ENCODE peak calls at places on chromosome 13, in eight cellular contexts. One of them, this sample, is unnamed.
A peak's percentile ranks its signal among the peaks of the same experiment; 100 is the strongest.

GRCh38 chr13:63609574-63609973 is 2193.9 kb upstream of the PCDH20 start:
- DNase-seq in pancreas: no peak
- DNase-seq in A549: no peak
- DNase-seq in WERI-Rb-1: no peak
- DNase-seq in cardiac muscle cell: no peak
- DNase-seq in endodermal cell: no peak
- DNase-seq in body of pancreas: no peak
- DNase-seq in right atrium auricular region: no peak
- DNase-seq in this sample: no peak

GRCh38 chr13:103145476-103145875 is 79.3 kb upstream of the SLC10A2 start:
- DNase-seq in right atrium auricular region: no peak
- DNase-seq in A549: no peak
- DNase-seq in pancreas: no peak
- DNase-seq in WERI-Rb-1: no peak
- DNase-seq in endodermal cell: no peak
- DNase-seq in body of pancreas: no peak
- DNase-seq in cardiac muscle cell: no peak
- DNase-seq in this sample: no peak

GRCh38 chr13:36536546-36536945 is 104.3 kb downstream of the CCNA1 start:
- DNase-seq in WERI-Rb-1: no peak
- DNase-seq in right atrium auricular region: no peak
- DNase-seq in cardiac muscle cell: no peak
- DNase-seq in endodermal cell: no peak
- DNase-seq in body of pancreas: no peak
- DNase-seq in A549: no peak
- DNase-seq in pancreas: no peak
- DNase-seq in this sample: no peak

GRCh38 chr13:41682766-41683165 is 225.4 kb downstream of the RGCC start:
- DNase-seq in endodermal cell: no peak
- DNase-seq in WERI-Rb-1: no peak
- DNase-seq in right atrium auricular region: no peak
- DNase-seq in cardiac muscle cell: no peak
- DNase-seq in pancreas: no peak
- DNase-seq in body of pancreas: no peak
- DNase-seq in A549: no peak
- DNase-seq in this sample: no peak

GRCh38 chr13:75021151-75021550 is 460.8 kb downstream of the TBC1D4 start:
- DNase-seq in pancreas: no peak
- DNase-seq in A549: no peak
- DNase-seq in endodermal cell: no peak
- DNase-seq in body of pancreas: no peak
- DNase-seq in WERI-Rb-1: no peak
- DNase-seq in cardiac muscle cell: no peak
- DNase-seq in right atrium auricular region: no peak
- DNase-seq in this sample: no peak

GRCh38 chr13:93079294-93079693 is 147.3 kb upstream of the GPC6 start:
- DNase-seq in right atrium auricular region: no peak
- DNase-seq in pancreas: no peak
- DNase-seq in WERI-Rb-1: no peak
- DNase-seq in cardiac muscle cell: no peak
- DNase-seq in endodermal cell: no peak
- DNase-seq in A549: no peak
- DNase-seq in body of pancreas: no peak
- DNase-seq in this sample: no peak

GRCh38 chr13:77184455-77184854 is 142.4 kb downstream of the MYCBP2 start:
- DNase-seq in right atrium auricular region: no peak
- DNase-seq in WERI-Rb-1: no peak
- DNase-seq in endodermal cell: no peak
- DNase-seq in cardiac muscle cell: no peak
- DNase-seq in pancreas: no peak
- DNase-seq in body of pancreas: no peak
- DNase-seq in A549: no peak
- DNase-seq in this sample: no peak

GRCh38 chr13:112850273-112850672 is 118.7 kb upstream of the MCF2L start:
- DNase-seq in cardiac muscle cell: no peak
- DNase-seq in endodermal cell: peak; percentile 36
- DNase-seq in pancreas: no peak
- DNase-seq in A549: no peak
- DNase-seq in right atrium auricular region: no peak
- DNase-seq in WERI-Rb-1: no peak
- DNase-seq in body of pancreas: no peak
- DNase-seq in this sample: peak; percentile 60

GRCh38 chr13:78601886-78602560 is 1.3 kb downstream of the POU4F1 start:
- DNase-seq in endodermal cell: no peak
- DNase-seq in A549: no peak
- DNase-seq in right atrium auricular region: no peak
- DNase-seq in body of pancreas: no peak
- DNase-seq in WERI-Rb-1: peak; percentile 19
- DNase-seq in cardiac muscle cell: no peak
- DNase-seq in pancreas: no peak
- DNase-seq in this sample: no peak

GRCh38 chr13:39347926-39348901 is 254.8 kb downstream of the LHFPL6 start:
- DNase-seq in pancreas: no peak
- DNase-seq in A549: no peak
- DNase-seq in cardiac muscle cell: peak; percentile 55
- DNase-seq in right atrium auricular region: no peak
- DNase-seq in body of pancreas: no peak
- DNase-seq in WERI-Rb-1: no peak
- DNase-seq in endodermal cell: peak; percentile 85
- DNase-seq in this sample: no peak

GRCh38 chr13:24279706-24280105 is 29.7 kb upstream of the C1QTNF9 start:
- DNase-seq in WERI-Rb-1: no peak
- DNase-seq in body of pancreas: no peak
- DNase-seq in right atrium auricular region: no peak
- DNase-seq in A549: no peak
- DNase-seq in cardiac muscle cell: no peak
- DNase-seq in pancreas: no peak
- DNase-seq in endodermal cell: peak; percentile 29
- DNase-seq in this sample: peak; percentile 37
- H3K27ac ChIP-seq in WERI-Rb-1: no peak overlapping the region
- H3K27ac ChIP-seq in body of pancreas: no peak overlapping the region
- H3K27ac ChIP-seq in right atrium auricular region: no peak overlapping the region
- H3K27ac ChIP-seq in A549: no peak overlapping the region
- H3K27ac ChIP-seq in cardiac muscle cell: no peak overlapping the region
- H3K27ac ChIP-seq in pancreas: no peak overlapping the region
- H3K27ac ChIP-seq in endodermal cell: no peak overlapping the region
- H3K27ac ChIP-seq in this sample: no peak overlapping the region

DNA sequence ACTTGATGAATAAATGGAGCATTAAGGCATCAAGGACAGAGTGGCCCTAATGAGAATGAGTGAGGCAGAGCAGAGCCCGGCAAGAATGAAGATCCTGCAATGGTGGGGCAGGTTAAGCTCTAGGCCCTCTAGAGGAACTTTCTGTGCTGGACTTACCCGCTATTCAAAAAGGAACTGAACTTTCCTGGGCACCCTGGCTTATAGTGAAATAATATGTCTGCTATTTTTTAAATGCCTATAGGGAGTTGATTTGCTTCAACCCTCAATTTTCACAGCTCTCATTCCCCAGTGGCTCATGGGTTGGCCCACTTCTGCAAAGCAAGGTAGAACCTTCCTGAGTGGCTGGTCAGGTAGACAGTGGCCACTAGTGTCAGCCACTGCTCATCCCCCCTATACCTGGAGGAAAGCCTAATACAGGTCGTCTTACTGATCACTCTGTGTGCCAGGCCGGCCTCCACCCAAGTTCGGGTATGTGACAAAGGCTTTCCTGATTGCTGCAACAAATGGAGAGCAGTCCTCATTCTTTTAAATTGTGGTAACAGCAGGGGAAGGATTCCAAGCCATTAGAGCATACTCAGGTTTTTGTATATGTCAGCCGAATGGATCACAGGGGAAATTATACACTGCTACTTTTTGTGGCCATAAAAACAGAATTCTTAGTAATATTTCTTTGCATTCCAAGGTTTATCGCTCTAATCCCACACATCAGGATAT is 103.0 kb downstream of the KL start:
- DNase-seq in right atrium auricular region: no peak
- DNase-seq in WERI-Rb-1: no peak
- DNase-seq in body of pancreas: no peak
- DNase-seq in A549: no peak
- DNase-seq in pancreas: no peak
- DNase-seq in endodermal cell: peak; percentile 62
- DNase-seq in cardiac muscle cell: no peak
- DNase-seq in this sample: no peak
- H3K27ac ChIP-seq in right atrium auricular region: no peak overlapping the region
- H3K27ac ChIP-seq in WERI-Rb-1: no peak overlapping the region
- H3K27ac ChIP-seq in body of pancreas: no peak overlapping the region
- H3K27ac ChIP-seq in A549: peak overlapping the region; percentile 81
- H3K27ac ChIP-seq in pancreas: no peak overlapping the region
- H3K27ac ChIP-seq in endodermal cell: no peak overlapping the region
- H3K27ac ChIP-seq in cardiac muscle cell: no peak overlapping the region
- H3K27ac ChIP-seq in this sample: no peak overlapping the region

DNA sequence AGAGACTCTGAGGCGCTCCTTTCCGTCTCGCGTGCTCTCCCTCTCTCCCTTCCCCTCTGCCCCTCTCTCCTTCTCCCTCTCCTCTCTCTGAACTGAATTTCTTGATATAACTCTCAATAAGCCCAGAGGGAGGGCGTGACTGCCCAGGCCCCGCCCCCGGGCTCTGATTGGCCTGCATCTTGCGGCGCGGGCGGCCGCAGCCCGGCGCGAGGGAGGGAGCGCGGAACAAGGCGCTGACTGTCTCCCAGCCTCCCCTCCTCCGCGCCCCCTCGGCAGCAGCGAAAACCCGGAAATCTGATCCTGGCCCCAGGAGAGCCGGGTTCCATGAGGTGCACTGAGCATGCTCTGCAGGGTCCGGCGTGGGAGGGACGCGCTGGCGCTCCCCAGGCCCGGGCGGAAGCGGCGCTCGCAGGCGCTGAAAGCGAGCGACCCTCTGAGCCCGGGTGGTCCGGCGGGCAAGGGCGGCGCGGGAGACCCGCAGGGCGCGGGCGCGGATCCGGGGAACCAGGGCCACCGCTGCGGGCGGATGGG is at the start of gene PCDH9:
- DNase-seq in A549: peak; percentile 77
- DNase-seq in body of pancreas: peak; percentile 94
- DNase-seq in endodermal cell: peak; percentile 99
- DNase-seq in cardiac muscle cell: peak; percentile 96
- DNase-seq in pancreas: peak; percentile 93
- DNase-seq in WERI-Rb-1: peak; percentile 92
- DNase-seq in right atrium auricular region: peak; percentile 97
- DNase-seq in this sample: peak; percentile 48
- H3K27ac ChIP-seq in A549: peak within 1 kb of the TSS; percentile 94
- H3K27ac ChIP-seq in body of pancreas: peak within 1 kb of the TSS; percentile 79
- H3K27ac ChIP-seq in endodermal cell: peak within 1 kb of the TSS; percentile 21
- H3K27ac ChIP-seq in cardiac muscle cell: peak within 1 kb of the TSS; percentile 74
- H3K27ac ChIP-seq in pancreas: peak within 1 kb of the TSS; percentile 58
- H3K27ac ChIP-seq in WERI-Rb-1: peak within 1 kb of the TSS; percentile 82
- H3K27ac ChIP-seq in right atrium auricular region: peak within 1 kb of the TSS; percentile 90
- H3K27ac ChIP-seq in this sample: peak within 1 kb of the TSS; percentile 78

DNA sequence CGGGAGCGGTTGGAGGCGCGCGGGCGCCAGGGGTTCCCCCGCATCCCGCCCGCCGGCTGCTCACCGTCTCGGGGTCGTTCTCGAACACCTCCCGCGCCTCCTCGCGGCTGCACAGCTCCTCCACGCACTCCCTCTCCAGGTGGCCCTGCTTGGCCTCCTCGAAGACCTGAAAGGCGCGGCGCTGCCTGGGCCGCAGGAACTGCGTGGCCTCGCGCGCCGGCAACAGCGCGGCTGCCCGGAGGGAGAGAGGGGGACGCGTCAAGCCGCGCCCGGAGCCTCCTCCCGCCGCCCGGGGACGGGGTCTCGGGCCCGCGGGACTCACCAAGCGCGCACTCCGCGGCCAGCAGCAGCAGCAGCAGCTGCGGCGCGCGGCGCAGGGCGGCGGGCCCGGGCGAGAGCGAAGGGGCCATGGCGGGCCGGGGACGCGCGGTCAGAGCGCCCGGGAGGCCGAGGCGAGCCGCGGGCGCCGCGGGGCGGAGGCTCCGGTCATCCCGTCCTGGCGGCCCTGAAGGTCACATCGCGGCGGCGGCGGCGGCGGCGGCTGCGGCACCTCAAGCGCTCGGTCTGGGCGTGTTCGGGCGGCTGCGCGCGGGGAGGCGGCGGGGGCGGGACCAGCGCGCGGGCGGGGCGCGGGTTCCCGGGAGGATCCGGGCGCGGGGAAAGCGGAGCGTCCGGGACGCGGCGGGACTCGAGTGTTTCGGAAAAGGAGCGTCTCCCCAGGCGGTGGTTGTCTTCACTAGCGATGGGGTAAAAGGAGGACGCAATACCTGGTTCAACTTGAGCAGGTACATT is at the start of gene GAS6:
- DNase-seq in WERI-Rb-1: peak; percentile 82
- DNase-seq in endodermal cell: peak; percentile 78
- DNase-seq in pancreas: peak; percentile 59
- DNase-seq in right atrium auricular region: no peak
- DNase-seq in cardiac muscle cell: peak; percentile 74
- DNase-seq in A549: peak; percentile 33
- DNase-seq in body of pancreas: peak; percentile 62
- DNase-seq in this sample: peak; percentile 12
- H3K27ac ChIP-seq in WERI-Rb-1: peak within 1 kb of the TSS; percentile 53
- H3K27ac ChIP-seq in endodermal cell: no peak within 1 kb of the TSS
- H3K27ac ChIP-seq in pancreas: peak within 1 kb of the TSS; percentile 78
- H3K27ac ChIP-seq in right atrium auricular region: peak within 1 kb of the TSS; percentile 88
- H3K27ac ChIP-seq in cardiac muscle cell: peak within 1 kb of the TSS; percentile 16
- H3K27ac ChIP-seq in A549: peak within 1 kb of the TSS; percentile 96
- H3K27ac ChIP-seq in body of pancreas: peak within 1 kb of the TSS; percentile 88
- H3K27ac ChIP-seq in this sample: peak within 1 kb of the TSS; percentile 27

GRCh38 chr13:51643882-51644281 is 59.6 kb downstream of the WDFY2 start:
- DNase-seq in endodermal cell: no peak
- DNase-seq in body of pancreas: no peak
- DNase-seq in right atrium auricular region: no peak
- DNase-seq in A549: peak; percentile 11
- DNase-seq in cardiac muscle cell: no peak
- DNase-seq in pancreas: no peak
- DNase-seq in WERI-Rb-1: no peak
- DNase-seq in this sample: no peak
- H3K27ac ChIP-seq in endodermal cell: peak overlapping the region; percentile 14
- H3K27ac ChIP-seq in body of pancreas: no peak overlapping the region
- H3K27ac ChIP-seq in right atrium auricular region: no peak overlapping the region
- H3K27ac ChIP-seq in A549: peak overlapping the region; percentile 93
- H3K27ac ChIP-seq in cardiac muscle cell: no peak overlapping the region
- H3K27ac ChIP-seq in pancreas: no peak overlapping the region
- H3K27ac ChIP-seq in WERI-Rb-1: no peak overlapping the region
- H3K27ac ChIP-seq in this sample: peak overlapping the region; percentile 98

GRCh38 chr13:52187029-52187423 is 27.6 kb upstream of the NEK3 start:
- DNase-seq in pancreas: no peak
- DNase-seq in endodermal cell: no peak
- DNase-seq in cardiac muscle cell: no peak
- DNase-seq in WERI-Rb-1: no peak
- DNase-seq in body of pancreas: no peak
- DNase-seq in A549: no peak
- DNase-seq in right atrium auricular region: no peak
- DNase-seq in this sample: no peak
- H3K27ac ChIP-seq in pancreas: no peak overlapping the region
- H3K27ac ChIP-seq in endodermal cell: no peak overlapping the region
- H3K27ac ChIP-seq in cardiac muscle cell: peak overlapping the region; percentile 13
- H3K27ac ChIP-seq in WERI-Rb-1: peak overlapping the region; percentile 81
- H3K27ac ChIP-seq in body of pancreas: no peak overlapping the region
- H3K27ac ChIP-seq in A549: no peak overlapping the region
- H3K27ac ChIP-seq in right atrium auricular region: peak overlapping the region; percentile 64
- H3K27ac ChIP-seq in this sample: no peak overlapping the region